ENCODE peak calls at places on chromosomes 7 and 10, in nine cellular contexts. L is stimulated activated CD4-positive, alpha-beta T cell treated with anti-CD3 and anti-CD28 coated beads, Interleukin-4, amount 100 ng/mL, for 48 hours; Z is activated CD8-positive, alpha-beta memory T cell treated with anti-CD3 and anti-CD28 coated beads for 48 hours; V is tibial artery; D is LoVo; O is NCI-H1436; M is astrocyte; P is left cardiac atrium; H is H54. E is an unnamed sample.

GRCh38 chr7:82592416-82592815 is 148.8 kb upstream of the CACNA2D1 start:
- DNase-seq in V (no peak), M (peak), H (no peak), O (no peak), D (no peak), Z (no peak), L (no peak), P (no peak), E (no peak)

GRCh38 chr10:57716884-57717283 is 550.8 kb downstream of the IPMK start:
- DNase-seq in L (no peak), M (peak), D (peak), H (no peak), Z (no peak), O (no peak), V (no peak), P (no peak), E (no peak)

GRCh38 chr10:123236122-123236521 is 81.9 kb downstream of the BUB3 start:
- DNase-seq in H (no peak), V (no peak), O (no peak), L (no peak), Z (no peak), D (no peak), M (no peak), P (no peak), E (no peak)

GRCh38 chr10:69828115-69828870 is 26.6 kb downstream of the COL13A1 start:
- DNase-seq in P (no peak), M (no peak), Z (no peak), O (no peak), L (no peak), H (no peak), V (no peak), D (no peak), E (no peak)

GRCh38 chr10:132726951-132727350 is 59.0 kb downstream of the NKX6-2 start:
- DNase-seq in P (no peak), Z (no peak), M (no peak), D (no peak), H (no peak), V (no peak), L (no peak), O (no peak), E (no peak)

GRCh38 chr10:4255751-4256150 is 470.7 kb upstream of the KLF6 start:
- DNase-seq in V (no peak), M (no peak), P (no peak), Z (no peak), L (no peak), O (no peak), D (no peak), H (no peak), E (peak)

GRCh38 chr10:119812684-119813083 is 60.0 kb downstream of the MCMBP start:
- DNase-seq in P (no peak), D (no peak), L (no peak), H (no peak), M (no peak), Z (no peak), V (no peak), O (no peak), E (no peak)

GRCh38 chr10:23322082-23322481 is 22.5 kb downstream of the C10orf67 start:
- DNase-seq in O (no peak), D (no peak), P (no peak), L (no peak), Z (no peak), M (no peak), H (no peak), V (no peak), E (no peak)

GRCh38 chr7:38545977-38546376 is 85.2 kb downstream of the AMPH start:
- DNase-seq in M (no peak), P (no peak), L (no peak), Z (no peak), V (no peak), D (no peak), O (no peak), H (no peak), E (no peak)

GRCh38 chr10:76649723-76650127 is 987.9 kb downstream of the KCNMA1 start:
- DNase-seq in P (no peak), Z (no peak), O (no peak), D (peak), L (no peak), V (no peak), M (peak), H (peak), E (no peak)

GRCh38 chr10:4501306-4501705 is 324.7 kb upstream of the AKR1E2 start:
- DNase-seq in P (no peak), V (no peak), H (no peak), Z (no peak), L (no peak), O (no peak), D (no peak), M (peak), E (no peak)

GRCh38 chr10:43029043-43029442 is 47.8 kb upstream of the RET start:
- DNase-seq in L (no peak), O (no peak), D (no peak), H (no peak), P (no peak), M (no peak), Z (no peak), V (no peak), E (no peak)

GRCh38 chr7:127690806-127691205 is 38.8 kb downstream of the SND1 start:
- DNase-seq in L (no peak), V (no peak), D (no peak), M (no peak), P (no peak), O (no peak), Z (no peak), H (no peak), E (no peak)

GRCh38 chr7:121519548-121520521 is 123.7 kb upstream of the FAM3C start:
- DNase-seq in H (no peak), L (no peak), Z (no peak), P (peak), V (no peak), M (no peak), O (no peak), D (no peak), E (no peak)

GRCh38 chr10:4384254-4384653 is 441.8 kb upstream of the AKR1E2 start:
- DNase-seq in D (no peak), M (peak), Z (no peak), P (no peak), V (no peak), L (no peak), H (no peak), O (no peak), E (no peak)

GRCh38 chr7:46603296-46603701 is 682.2 kb upstream of the IGFBP3 start:
- DNase-seq in O (no peak), P (no peak), Z (no peak), D (no peak), L (no peak), H (no peak), M (no peak), V (peak), E (no peak)

GRCh38 chr10:99975942-99976809 is 33.6 kb downstream of the DNMBP start:
- DNase-seq in P (no peak), Z (no peak), M (peak), D (peak), O (no peak), V (no peak), L (no peak), H (no peak), E (no peak)

GRCh38 chr7:143257501-143257900 is 5.7 kb upstream of the GSTK1 start:
- DNase-seq in L (no peak), O (no peak), P (no peak), V (no peak), H (no peak), M (no peak), Z (no peak), D (peak), E (no peak)

GRCh38 chr7:111958889-111959288 is 247.3 kb downstream of the DOCK4 start:
- DNase-seq in O (peak), Z (no peak), D (no peak), L (no peak), V (no peak), H (no peak), M (no peak), P (no peak), E (no peak)

GRCh38 chr10:14879055-14879800 is 562 bp downstream of the SUV39H2 start:
- DNase-seq in P (no peak), V (no peak), Z (peak), D (no peak), O (no peak), M (peak), L (peak), H (peak), E (peak)

GRCh38 chr7:150341263-150342118 is at the start of gene RARRES2:
- DNase-seq in Z (no peak), O (no peak), L (no peak), D (no peak), H (no peak), P (peak), M (no peak), V (no peak), E (no peak)

GRCh38 chr7:155398944-155399343 is 59.0 kb upstream of the EN2 start:
- DNase-seq in H (no peak), L (peak), M (no peak), O (no peak), D (no peak), Z (no peak), V (no peak), P (no peak), E (no peak)

GRCh38 chr10:89148061-89148460 is 59.1 kb downstream of the CH25H start:
- DNase-seq in P (no peak), M (no peak), H (no peak), L (no peak), O (no peak), D (no peak), Z (no peak), V (no peak), E (no peak)

GRCh38 chr7:116330961-116331360 is 120.6 kb downstream of the TES start:
- DNase-seq in M (peak), L (no peak), O (no peak), H (no peak), D (no peak), P (no peak), V (no peak), Z (no peak), E (no peak)

GRCh38 chr10:102963237-102963886 is 45.3 kb downstream of the CNNM2 start:
- DNase-seq in P (no peak), Z (no peak), D (no peak), V (no peak), O (no peak), L (no peak), H (no peak), M (no peak), E (no peak)

GRCh38 chr10:112754001-112754411 is 196.0 kb upstream of the TCF7L2 start:
- DNase-seq in P (no peak), H (no peak), M (peak), V (no peak), Z (no peak), L (no peak), O (no peak), D (no peak), E (no peak)

GRCh38 chr7:107388604-107389003 is 81.3 kb upstream of the GPR22 start:
- DNase-seq in V (no peak), L (no peak), H (no peak), P (no peak), O (no peak), D (no peak), M (no peak), Z (no peak), E (no peak)

GRCh38 chr7:28732037-28732869 is 225.9 kb downstream of the TRIL start:
- DNase-seq in O (no peak), M (peak), H (no peak), P (no peak), L (no peak), D (no peak), V (no peak), Z (no peak), E (no peak)